ENCODE peak calls at places on chromosomes 13 and 19, in six cellular contexts. C is esophagus squamous epithelium, A is A549, P is IMR-90, D is left ventricle myocardium inferior, Y is Panc1. K is an unnamed sample.

GRCh38 chr13:77919351-77920294 is 992 bp upstream of the EDNRB start:
- DNase-seq in C (no peak), A (peak; percentile 5), P (peak; percentile 15), D (peak; percentile 64), Y (no peak), K (peak; percentile 51)

GRCh38 chr13:26390203-26390602 is 136.3 kb downstream of the CDK8 start:
- DNase-seq in C (no peak), A (no peak), P (no peak), D (no peak), Y (no peak), K (no peak)

GRCh38 chr13:51998723-51999471 is 12.4 kb downstream of the ATP7B start:
- DNase-seq in C (no peak), A (no peak), P (no peak), D (no peak), Y (no peak), K (no peak)

GRCh38 chr13:73879346-73880020 is 254.7 kb downstream of the KLF12 start:
- DNase-seq in C (no peak), A (no peak), P (peak; percentile 16), D (no peak), Y (no peak), K (no peak)

GRCh38 chr13:97264663-97265062 is 42.5 kb downstream of the MBNL2 start:
- DNase-seq in C (no peak), A (no peak), P (no peak), D (no peak), Y (no peak), K (no peak)

GRCh38 chr19:46478356-46478986 is 7.1 kb upstream of the PNMA8A start:
- DNase-seq in C (no peak), A (no peak), P (peak; percentile 80), D (no peak), Y (no peak), K (no peak)

GRCh38 chr13:19673473-19674430 is 40.3 kb downstream of the MPHOSPH8 start:
- DNase-seq in C (no peak), A (no peak), P (no peak), D (no peak), Y (no peak), K (no peak)

GRCh38 chr19:10762656-10763055 is 44.8 kb downstream of the DNM2 start:
- DNase-seq in C (no peak), A (no peak), P (no peak), D (peak; percentile 53), Y (no peak), K (peak; percentile 50)

GRCh38 chr13:23631676-23632622 is 61.7 kb downstream of the TNFRSF19 start:
- DNase-seq in C (no peak), A (no peak), P (no peak), D (no peak), Y (no peak), K (no peak)

GRCh38 chr19:48754950-48755645 is at the start of gene FGF21:
- DNase-seq in C (no peak), A (no peak), P (no peak), D (no peak), Y (no peak), K (no peak)

GRCh38 chr19:10191347-10191746 is 3.4 kb downstream of the DNMT1 start:
- DNase-seq in C (no peak), A (no peak), P (peak; percentile 95), D (no peak), Y (no peak), K (peak; percentile 33)

GRCh38 chr13:110106726-110107125 is 200.2 kb downstream of the COL4A1 start:
- DNase-seq in C (no peak), A (no peak), P (no peak), D (peak; percentile 75), Y (no peak), K (peak; percentile 57)

GRCh38 chr19:48385461-48386087 is 5.8 kb downstream of the KDELR1 start:
- DNase-seq in C (no peak), A (no peak), P (no peak), D (no peak), Y (no peak), K (no peak)

GRCh38 chr13:97853550-97853949 is 99.9 kb upstream of the IPO5 start:
- DNase-seq in C (no peak), A (no peak), P (peak; percentile 56), D (no peak), Y (no peak), K (no peak)

GRCh38 chr19:12784871-12785430 is 6.3 kb upstream of the JUNB start:
- DNase-seq in C (no peak), A (no peak), P (peak; percentile 26), D (no peak), Y (no peak), K (no peak)

GRCh38 chr13:73803997-73804396 is 330.2 kb downstream of the KLF12 start:
- DNase-seq in C (no peak), A (no peak), P (peak; percentile 74), D (no peak), Y (no peak), K (no peak)

GRCh38 chr13:25085125-25085742 is 10.7 kb upstream of the PABPC3 start:
- DNase-seq in C (no peak), A (peak; percentile 25), P (peak; percentile 26), D (no peak), Y (peak; percentile 2), K (no peak)

GRCh38 chr19:10114651-10115391 is 3.3 kb downstream of the P2RY11 start:
- DNase-seq in C (no peak), A (no peak), P (no peak), D (no peak), Y (no peak), K (no peak)

GRCh38 chr19:3479177-3479818 is 1.0 kb downstream of the SMIM24 start:
- DNase-seq in C (no peak), A (no peak), P (no peak), D (no peak), Y (no peak), K (no peak)

GRCh38 chr13:44373601-44374347 is at the start of gene SERP2:
- DNase-seq in C (no peak), A (no peak), P (no peak), D (peak; percentile 42), Y (no peak), K (peak; percentile 46)

GRCh38 chr13:75052616-75053015 is 429.4 kb downstream of the TBC1D4 start:
- DNase-seq in C (no peak), A (no peak), P (no peak), D (no peak), Y (no peak), K (no peak)

GRCh38 chr13:73596382-73596781 is 537.6 kb downstream of the KLF5 start:
- DNase-seq in C (no peak), A (no peak), P (no peak), D (no peak), Y (no peak), K (no peak)

GRCh38 chr19:35090160-35090794 is 25.3 kb upstream of the FXYD3 start:
- DNase-seq in C (no peak), A (peak; percentile 99), P (peak; percentile 53), D (no peak), Y (peak; percentile 36), K (peak; percentile 57)

GRCh38 chr13:42064259-42064658 is 15.8 kb downstream of the DGKH start:
- DNase-seq in C (no peak), A (no peak), P (peak; percentile 94), D (no peak), Y (no peak), K (no peak)

GRCh38 chr19:58558623-58559274 is 338 bp upstream of the UBE2M start:
- DNase-seq in C (no peak), A (peak; percentile 93), P (peak; percentile 98), D (peak; percentile 99), Y (peak; percentile 96), K (peak; percentile 100)

DNA sequence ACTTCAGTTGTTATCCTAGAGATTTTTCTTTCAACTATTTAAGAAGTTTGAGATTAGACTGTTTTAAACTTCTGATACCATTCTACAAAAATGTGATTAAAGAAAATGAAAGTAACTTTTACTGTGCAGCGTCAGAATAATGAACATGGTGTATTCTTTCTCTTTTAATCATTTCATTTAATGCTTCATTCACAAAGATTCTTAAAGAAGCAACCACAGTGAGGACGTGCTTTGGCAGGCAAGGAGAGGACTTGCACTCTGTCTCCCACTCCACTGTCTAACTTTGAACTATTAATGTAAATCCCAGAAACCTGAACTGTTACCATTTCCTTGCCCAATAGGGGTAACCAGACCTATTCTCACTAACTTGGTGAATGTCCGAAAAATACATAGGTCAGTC is 137.0 kb downstream of the KCNRG start:
- DNase-seq in C (no peak), A (no peak), P (no peak), D (no peak), Y (no peak), K (no peak)
- H3K4me3 ChIP-seq in C (no peak overlapping the region), A (no peak overlapping the region), P (no peak overlapping the region), D (peak overlapping the region; percentile 41), Y (peak overlapping the region; percentile 21), K (peak overlapping the region; percentile 30)

GRCh38 chr19:27774337-27774736 is 1438.6 kb downstream of the UQCRFS1 start:
- DNase-seq in C (no peak), A (no peak), P (no peak), D (no peak), Y (no peak), K (no peak)
- TF ChIP-seq CTCF in C (no peak), A (no peak), P (no peak), D (no peak), Y (peak; percentile 36), K (no peak)

GRCh38 chr19:29396925-29397324 is 128.9 kb upstream of the VSTM2B start:
- DNase-seq in C (no peak), A (no peak), P (no peak), D (no peak), Y (no peak), K (no peak)

GRCh38 chr19:29393915-29394460 is 131.8 kb upstream of the VSTM2B start:
- DNase-seq in C (no peak), A (no peak), P (no peak), D (no peak), Y (no peak), K (no peak)

GRCh38 chr19:29390742-29391141 is 135.1 kb upstream of the VSTM2B start:
- DNase-seq in C (no peak), A (no peak), P (no peak), D (no peak), Y (no peak), K (no peak)

GRCh38 chr19:29397748-29398147 is 128.0 kb upstream of the VSTM2B start:
- DNase-seq in C (no peak), A (no peak), P (no peak), D (no peak), Y (no peak), K (no peak)

DNA sequence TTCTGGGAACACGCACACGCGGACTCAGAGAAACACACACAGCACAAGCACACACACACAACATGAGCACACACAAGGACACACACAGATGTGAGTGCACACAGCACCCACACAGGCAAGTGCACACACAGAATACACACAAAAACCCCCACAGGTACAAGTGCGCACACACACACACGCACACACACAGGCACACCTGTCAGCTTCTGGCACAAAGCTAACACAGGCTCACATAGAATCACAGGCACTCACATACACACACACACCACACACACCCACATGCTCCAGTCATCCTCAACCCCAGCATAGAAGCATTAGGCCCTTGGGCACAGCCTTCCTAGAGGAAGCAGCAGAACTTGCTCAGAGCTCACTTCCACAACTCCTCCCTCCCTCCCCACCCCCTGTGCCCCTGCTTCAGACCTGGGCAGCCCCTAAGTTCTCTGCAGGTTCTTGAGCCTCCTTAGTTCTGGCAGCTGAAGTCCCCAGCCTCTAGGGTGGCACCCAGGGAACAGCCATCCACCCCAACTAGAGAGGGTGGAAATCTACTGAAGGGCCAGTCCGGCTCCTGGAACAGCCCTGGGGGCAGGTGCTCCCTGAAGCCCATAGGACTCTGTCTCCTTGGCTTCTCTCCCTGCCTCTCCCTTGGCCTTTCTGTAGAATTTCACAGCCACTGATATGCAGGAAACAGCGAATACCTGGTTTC is 129.9 kb upstream of the VSTM2B start:
- DNase-seq in C (no peak), A (no peak), P (no peak), D (no peak), Y (no peak), K (no peak)
- H3K4me1 ChIP-seq in C (peaks cover 9% of the 10 kb centered on the region), A (no peaks in the 10 kb centered on the region), P (no peaks in the 10 kb centered on the region), D (no peaks in the 10 kb centered on the region), Y (no peaks in the 10 kb centered on the region), K (no peaks in the 10 kb centered on the region)

GRCh38 chr13:50072676-50073075 is 57.4 kb downstream of the KCNRG start:
- DNase-seq in C (no peak), A (no peak), P (no peak), D (no peak), Y (no peak), K (no peak)
- H3K4me3 ChIP-seq in C (no peak overlapping the region), A (no peak overlapping the region), P (no peak overlapping the region), D (no peak overlapping the region), Y (no peak overlapping the region), K (no peak overlapping the region)